ENCODE peak calls at places on chromosomes 4 and X, in four cellular contexts. S, Q, M and W are unnamed samples.

GRCh38 chr4:186473933-186474332 is 81.4 kb downstream of the MTNR1A start:
- DNase-seq in Q (no peak), S (no peak), M (no peak), W (no peak)

GRCh38 chrX:17933856-17934255 is 72.8 kb upstream of the RAI2 start:
- DNase-seq in M (no peak), S (no peak), Q (no peak), W (no peak)

GRCh38 chrX:79081895-79082512 is 62.5 kb upstream of the GPR174 start:
- DNase-seq in S (peak; percentile 23), M (no peak), Q (peak; percentile 4), W (no peak)

GRCh38 chr4:48699470-48699869 is 80.6 kb downstream of the FRYL start:
- DNase-seq in S (peak; percentile 54), Q (no peak), M (no peak), W (no peak)

GRCh38 chr4:4499438-4500123 is 42.3 kb downstream of the STX18 start:
- DNase-seq in Q (no peak), M (no peak), S (no peak), W (no peak)

GRCh38 chr4:158667651-158668198 is 4.0 kb downstream of the C4orf46 start:
- DNase-seq in Q (peak; percentile 25), M (no peak), S (peak; percentile 48), W (no peak)

GRCh38 chr4:186570193-186570996 is 15.0 kb upstream of the MTNR1A start:
- DNase-seq in S (no peak), Q (peak; percentile 79), M (no peak), W (no peak)

GRCh38 chr4:37909690-37910486 is 19.0 kb downstream of the TBC1D1 start:
- DNase-seq in M (no peak), Q (no peak), S (no peak), W (no peak)

GRCh38 chrX:3299626-3300025 is 46.8 kb downstream of the MXRA5 start:
- DNase-seq in M (no peak), Q (peak; percentile 9), S (no peak), W (no peak)

GRCh38 chr4:69991016-69991415 is 4.8 kb upstream of the STATH start:
- DNase-seq in Q (no peak), S (peak; percentile 41), M (no peak), W (no peak)

GRCh38 chr4:142428715-142429114 is 417.4 kb downstream of the INPP4B start:
- DNase-seq in Q (no peak), S (no peak), M (no peak), W (no peak)

DNA sequence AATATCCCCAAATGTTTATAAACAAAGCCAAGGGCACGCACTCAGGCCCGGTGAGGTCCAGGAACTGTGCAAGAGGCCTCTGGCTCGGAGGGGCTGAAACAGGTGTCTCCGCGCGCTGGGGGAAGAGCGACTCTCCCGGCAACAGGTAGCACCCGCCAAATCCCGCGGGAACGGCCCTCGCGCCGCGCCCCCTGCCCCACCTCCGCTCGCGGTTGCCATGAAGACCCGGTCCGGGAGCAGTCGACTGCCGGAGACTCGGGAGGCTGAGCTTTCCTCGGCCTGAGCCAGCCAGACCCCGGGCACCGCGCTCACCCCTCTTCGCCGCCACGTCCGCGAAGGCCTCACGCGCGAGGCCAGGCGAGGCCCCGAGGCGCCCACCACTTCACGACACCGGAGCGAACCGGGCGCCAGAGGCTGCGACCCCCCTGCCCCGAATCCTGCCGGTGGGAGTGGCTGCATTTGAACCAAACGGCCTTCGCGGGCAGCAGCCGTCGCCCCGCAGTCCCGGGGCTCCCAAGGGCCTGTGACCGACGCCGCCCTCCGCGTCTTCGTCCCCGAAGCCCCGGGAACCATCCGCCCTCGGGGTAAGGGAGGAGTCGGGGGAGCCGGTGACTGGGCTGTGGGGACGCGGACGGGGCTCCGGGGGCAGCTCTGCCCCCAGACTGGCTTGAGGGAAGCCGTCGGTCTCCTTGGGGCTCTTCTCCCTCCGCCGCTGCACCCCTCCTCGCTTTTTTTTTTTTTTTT is at the start of gene NSUN7:
- DNase-seq in S (peak; percentile 94), Q (no peak), M (peak; percentile 73), W (peak; percentile 96)
- H2BK120ac ChIP-seq in S (peak within 1 kb of the TSS; percentile 5), Q (no peak within 1 kb of the TSS), M (peak within 1 kb of the TSS; percentile 13), W (no peak within 1 kb of the TSS)

DNA sequence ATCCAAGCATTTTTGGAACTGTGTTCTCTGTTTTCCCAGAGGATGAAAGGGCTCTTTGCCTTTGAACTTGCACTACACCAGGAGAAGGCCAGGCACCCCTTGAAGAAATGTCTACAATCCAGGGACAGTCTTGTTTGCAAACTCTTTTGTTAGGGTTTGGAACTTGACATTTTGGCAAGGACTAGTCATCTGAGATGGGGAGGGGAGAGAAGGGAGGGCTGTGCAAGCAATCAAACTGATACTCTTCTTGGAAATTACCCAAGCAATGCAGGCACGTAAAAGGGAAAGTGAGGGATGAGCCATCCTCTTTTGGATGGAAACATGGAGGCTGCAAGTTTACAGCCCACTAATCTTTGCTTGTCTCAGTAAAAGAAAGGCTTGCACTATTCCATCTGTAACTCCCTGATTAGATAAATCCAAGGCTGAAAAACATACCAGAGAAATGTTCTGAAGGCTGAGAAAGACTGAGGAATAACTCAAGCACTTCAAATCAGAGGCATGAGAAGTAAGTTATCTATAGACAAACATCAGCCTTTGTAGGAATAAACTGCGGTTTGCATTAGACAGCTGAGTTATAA is 140.9 kb downstream of the TSPAN5 start:
- DNase-seq in Q (peak; percentile 89), M (no peak), S (no peak), W (no peak)
- H4K5ac ChIP-seq in Q (peak overlapping the region; percentile 76), M (no peak overlapping the region), S (no peak overlapping the region), W (no peak overlapping the region)

GRCh38 chrX:110732274-110732673 is 63.3 kb downstream of the CHRDL1 start:
- DNase-seq in M (no peak), Q (no peak), S (no peak), W (peak; percentile 30)
- H2BK120ac ChIP-seq in M (no peak overlapping the region), Q (no peak overlapping the region), S (no peak overlapping the region), W (no peak overlapping the region)

DNA sequence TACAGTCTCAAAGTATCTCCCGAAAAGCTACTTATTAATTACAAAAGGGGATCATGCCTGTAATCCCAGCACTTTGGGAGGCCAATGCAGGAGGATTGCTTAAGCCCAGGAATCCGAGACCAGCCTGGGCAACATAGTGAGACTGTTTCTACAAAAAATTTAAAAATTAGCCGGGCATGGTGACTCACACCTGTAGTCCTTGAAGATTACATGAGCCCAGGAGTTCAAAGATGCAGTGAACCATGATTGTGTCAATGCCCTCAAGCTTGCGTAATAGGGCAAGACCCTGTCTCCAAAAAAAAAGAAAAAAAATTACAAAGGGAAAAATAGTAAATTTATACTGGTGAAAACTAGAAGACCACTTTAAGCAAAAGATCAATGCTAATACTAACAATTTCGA is 3.3 kb upstream of the PORCN start:
- DNase-seq in M (no peak), S (no peak), Q (no peak), W (no peak)
- H4K5ac ChIP-seq in M (no peak overlapping the region), S (no peak overlapping the region), Q (no peak overlapping the region), W (no peak overlapping the region)

GRCh38 chr4:175671491-175671934 is 140.6 kb downstream of the GPM6A start:
- DNase-seq in M (no peak), Q (no peak), S (peak; percentile 68), W (peak; percentile 61)
- H2BK120ac ChIP-seq in M (peak overlapping the region; percentile 79), Q (no peak overlapping the region), S (no peak overlapping the region), W (no peak overlapping the region)

DNA sequence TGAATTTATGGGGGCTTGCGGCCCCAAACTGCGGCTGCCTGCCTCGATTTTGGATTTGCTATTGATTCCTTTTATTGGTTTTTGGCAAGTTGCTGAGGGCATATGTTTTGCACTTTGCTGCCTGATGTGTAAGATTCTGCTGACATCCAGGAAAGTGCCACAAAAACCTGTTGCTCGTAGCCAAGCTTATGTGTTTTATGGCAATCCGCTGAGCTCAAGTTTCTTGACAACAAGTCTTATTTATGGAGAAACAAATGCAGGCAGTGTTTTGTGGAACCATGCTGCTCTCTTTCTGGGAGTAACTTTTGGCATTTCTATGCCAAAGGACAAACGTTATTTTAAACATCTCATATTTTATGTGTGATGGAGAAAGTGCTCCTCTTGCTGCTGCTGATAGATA is 97.3 kb upstream of the DDIT4L start:
- DNase-seq in M (no peak), Q (no peak), S (no peak), W (no peak)
- H4K5ac ChIP-seq in M (no peak overlapping the region), Q (no peak overlapping the region), S (no peak overlapping the region), W (no peak overlapping the region)

GRCh38 chr4:101256222-101256621 is 91.1 kb downstream of the PPP3CA start:
- DNase-seq in Q (no peak), S (no peak), M (no peak), W (no peak)

GRCh38 chr4:101258782-101259353 is 88.5 kb downstream of the PPP3CA start:
- DNase-seq in M (no peak), Q (no peak), S (peak; percentile 27), W (no peak)

GRCh38 chr4:101252721-101253120 is 94.6 kb downstream of the PPP3CA start:
- DNase-seq in Q (peak; percentile 43), M (no peak), S (peak; percentile 35), W (no peak)

GRCh38 chr4:101251261-101251660 is 96.1 kb downstream of the PPP3CA start:
- DNase-seq in Q (no peak), S (no peak), M (no peak), W (no peak)

DNA sequence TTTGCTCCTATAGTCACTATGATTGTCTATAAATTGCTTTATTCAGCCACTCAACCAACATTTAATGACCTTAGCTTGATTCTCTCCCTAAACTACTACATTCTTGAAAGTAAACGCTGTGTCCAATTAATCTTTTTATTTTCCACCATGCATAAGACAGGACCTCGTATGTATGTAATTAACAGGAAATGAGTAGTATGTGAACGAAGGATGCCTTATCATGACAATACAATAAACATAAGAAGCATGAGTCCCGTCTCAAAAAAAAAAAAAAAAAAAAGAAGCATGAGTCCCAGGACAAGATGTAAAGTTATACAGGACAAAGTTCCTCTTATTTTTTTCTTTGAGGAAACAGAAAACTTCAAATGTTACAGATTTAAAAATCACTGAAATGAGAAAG is 92.5 kb downstream of the PPP3CA start:
- DNase-seq in M (no peak), S (no peak), Q (peak; percentile 62), W (no peak)
- H2BK120ac ChIP-seq in M (no peak overlapping the region), S (no peak overlapping the region), Q (no peak overlapping the region), W (no peak overlapping the region)